ENCODE peak calls at places on chromosomes 5 and 9, in eight cellular contexts. I, Q, T, D, V, G, J and W are unnamed samples.

GRCh38 chr5:121031487-121031886 is 567.4 kb downstream of the PRR16 start:
- DNase-seq in I (no peak), Q (peak; percentile 5), T (no peak), D (no peak), V (no peak), G (no peak), J (no peak), W (no peak)

GRCh38 chr5:144202725-144203124 is 32.1 kb downstream of the KCTD16 start:
- DNase-seq in I (no peak), Q (no peak), T (no peak), D (no peak), V (no peak), G (no peak), J (no peak), W (no peak)

GRCh38 chr5:149338364-149338763 is 6.9 kb upstream of the GRPEL2 start:
- DNase-seq in I (no peak), Q (no peak), T (no peak), D (no peak), V (no peak), G (no peak), J (no peak), W (no peak)

GRCh38 chr5:77630246-77631165 is 8.0 kb downstream of the OTP start:
- DNase-seq in I (no peak), Q (peak; percentile 15), T (peak; percentile 83), D (peak; percentile 86), V (no peak), G (peak; percentile 82), J (peak; percentile 41), W (no peak)

GRCh38 chr9:18911714-18912342 is 121.2 kb downstream of the SAXO1 start:
- DNase-seq in I (no peak), Q (no peak), T (peak; percentile 50), D (peak; percentile 34), V (no peak), G (no peak), J (no peak), W (no peak)

GRCh38 chr5:168457542-168457941 is 28.7 kb upstream of the RARS1 start:
- DNase-seq in I (no peak), Q (no peak), T (no peak), D (no peak), V (no peak), G (no peak), J (no peak), W (no peak)

GRCh38 chr5:101080485-101081240 is 177.6 kb upstream of the ST8SIA4 start:
- DNase-seq in I (no peak), Q (peak; percentile 39), T (no peak), D (no peak), V (peak; percentile 19), G (no peak), J (no peak), W (no peak)

GRCh38 chr9:89427621-89428221 is 70.2 kb downstream of the SEMA4D start:
- DNase-seq in I (no peak), Q (no peak), T (no peak), D (no peak), V (no peak), G (no peak), J (no peak), W (no peak)

GRCh38 chr9:75054373-75055001 is 26.4 kb upstream of the CARNMT1 start:
- DNase-seq in I (no peak), Q (peak; percentile 20), T (no peak), D (no peak), V (peak; percentile 69), G (no peak), J (no peak), W (no peak)

GRCh38 chr5:64532657-64533056 is 26.8 kb downstream of the RGS7BP start:
- DNase-seq in I (no peak), Q (no peak), T (no peak), D (peak; percentile 22), V (no peak), G (no peak), J (no peak), W (no peak)

GRCh38 chr5:172311605-172312004 is 28.0 kb upstream of the UBTD2 start:
- DNase-seq in I (no peak), Q (no peak), T (no peak), D (no peak), V (no peak), G (no peak), J (no peak), W (no peak)
- H3K27ac ChIP-seq in I (no peak overlapping the region), Q (no peak overlapping the region), T (no peak overlapping the region), D (no peak overlapping the region), V (no peak overlapping the region), G (no peak overlapping the region), J (no peak overlapping the region), W (no peak overlapping the region)

GRCh38 chr5:36058776-36059175 is 7.9 kb downstream of the UGT3A2 start:
- DNase-seq in I (no peak), Q (no peak), T (no peak), D (no peak), V (no peak), G (no peak), J (no peak), W (no peak)

GRCh38 chr5:36055984-36056383 is 10.7 kb downstream of the UGT3A2 start:
- DNase-seq in I (no peak), Q (no peak), T (no peak), D (no peak), V (no peak), G (no peak), J (no peak), W (no peak)

GRCh38 chr5:36054646-36055045 is 12.0 kb downstream of the UGT3A2 start:
- DNase-seq in I (no peak), Q (no peak), T (no peak), D (no peak), V (no peak), G (no peak), J (peak; percentile 81), W (no peak)

GRCh38 chr5:36060516-36060885 is 6.2 kb downstream of the UGT3A2 start:
- DNase-seq in I (no peak), Q (no peak), T (peak; percentile 43), D (no peak), V (no peak), G (no peak), J (no peak), W (no peak)

DNA sequence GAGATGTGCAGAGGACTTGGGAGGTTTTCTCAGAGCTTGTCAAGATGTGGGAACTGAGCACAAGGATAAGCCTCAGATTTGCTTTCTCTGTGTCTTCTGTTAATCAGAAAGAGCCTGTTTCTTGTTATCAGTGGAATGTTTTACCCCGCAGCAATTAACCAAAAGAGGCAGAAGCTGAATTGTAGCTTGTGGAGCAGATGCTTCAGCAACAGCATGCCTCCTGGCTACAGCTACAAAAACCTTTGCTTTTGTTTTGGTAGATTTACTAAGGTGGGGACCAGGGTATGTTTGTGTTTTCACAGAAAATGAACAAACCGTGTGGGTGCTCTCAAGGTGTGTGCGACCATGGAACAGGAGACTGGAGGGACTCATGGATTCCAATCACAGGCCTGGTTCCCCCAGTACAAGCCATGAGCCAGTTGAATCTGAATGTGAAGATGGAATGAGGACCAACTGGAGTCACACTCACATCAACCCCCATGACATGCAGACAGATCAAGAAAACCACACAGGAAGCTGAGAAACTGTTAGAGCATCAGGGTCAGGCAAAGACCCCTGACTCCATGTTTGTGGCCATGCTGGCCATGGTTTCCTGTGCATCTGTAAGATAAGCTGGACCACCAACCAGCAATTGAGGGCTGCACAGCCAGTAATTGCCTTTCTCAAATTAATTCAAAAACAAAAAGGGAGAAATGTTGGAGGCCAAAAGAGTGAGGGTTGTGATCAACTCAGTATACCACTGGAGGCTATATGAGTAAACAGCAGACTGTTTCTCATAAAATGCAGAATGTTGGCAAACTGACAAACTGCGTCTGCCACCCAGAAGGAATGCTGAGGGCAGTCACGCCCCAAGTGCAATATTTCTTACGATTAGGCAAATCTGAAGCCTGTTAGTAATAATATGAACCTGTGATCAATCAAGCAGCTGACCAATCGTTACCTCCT is 6.8 kb downstream of the UGT3A2 start:
- DNase-seq in I (no peak), Q (no peak), T (no peak), D (no peak), V (no peak), G (no peak), J (no peak), W (no peak)
- H3K4me3 ChIP-seq in I (no peak overlapping the region), Q (no peak overlapping the region), T (no peak overlapping the region), D (no peak overlapping the region), V (no peak overlapping the region), G (no peak overlapping the region), J (no peak overlapping the region), W (no peak overlapping the region)

DNA sequence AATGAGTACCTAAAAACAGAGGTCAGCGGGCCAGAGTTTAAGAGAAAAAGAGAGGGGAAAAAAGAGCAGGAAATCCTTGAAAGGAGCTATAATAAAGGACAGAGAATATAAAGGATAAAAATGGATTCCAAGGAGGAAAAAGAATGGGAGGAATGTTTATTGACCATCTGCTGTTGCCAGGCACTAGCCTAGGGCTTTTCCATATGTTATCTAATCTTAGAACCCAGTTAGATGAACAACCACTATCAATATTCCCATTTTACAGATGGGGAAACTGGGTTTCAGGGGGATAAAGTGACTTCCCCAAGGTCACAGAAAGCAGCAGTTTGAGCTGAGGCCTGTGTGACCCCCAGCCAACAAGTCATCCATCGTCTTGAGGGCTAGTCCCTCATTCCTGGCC is 232.5 kb downstream of the NR3C1 start:
- DNase-seq in I (no peak), Q (no peak), T (no peak), D (no peak), V (no peak), G (no peak), J (no peak), W (no peak)
- H3K27ac ChIP-seq in I (no peak overlapping the region), Q (no peak overlapping the region), T (no peak overlapping the region), D (no peak overlapping the region), V (no peak overlapping the region), G (no peak overlapping the region), J (no peak overlapping the region), W (no peak overlapping the region)

GRCh38 chr9:35944173-35944572 is 13.8 kb downstream of the OR2S2 start:
- DNase-seq in I (no peak), Q (no peak), T (no peak), D (no peak), V (no peak), G (no peak), J (no peak), W (no peak)

GRCh38 chr9:35942286-35942685 is 15.7 kb downstream of the OR2S2 start:
- DNase-seq in I (no peak), Q (no peak), T (no peak), D (no peak), V (no peak), G (no peak), J (no peak), W (no peak)

GRCh38 chr9:35948451-35948850 is 9.5 kb downstream of the OR2S2 start:
- DNase-seq in I (no peak), Q (no peak), T (no peak), D (no peak), V (peak; percentile 53), G (no peak), J (no peak), W (no peak)

GRCh38 chr9:35948901-35949318 is 9.0 kb downstream of the OR2S2 start:
- DNase-seq in I (no peak), Q (no peak), T (peak; percentile 56), D (no peak), V (peak; percentile 11), G (no peak), J (no peak), W (no peak)

DNA sequence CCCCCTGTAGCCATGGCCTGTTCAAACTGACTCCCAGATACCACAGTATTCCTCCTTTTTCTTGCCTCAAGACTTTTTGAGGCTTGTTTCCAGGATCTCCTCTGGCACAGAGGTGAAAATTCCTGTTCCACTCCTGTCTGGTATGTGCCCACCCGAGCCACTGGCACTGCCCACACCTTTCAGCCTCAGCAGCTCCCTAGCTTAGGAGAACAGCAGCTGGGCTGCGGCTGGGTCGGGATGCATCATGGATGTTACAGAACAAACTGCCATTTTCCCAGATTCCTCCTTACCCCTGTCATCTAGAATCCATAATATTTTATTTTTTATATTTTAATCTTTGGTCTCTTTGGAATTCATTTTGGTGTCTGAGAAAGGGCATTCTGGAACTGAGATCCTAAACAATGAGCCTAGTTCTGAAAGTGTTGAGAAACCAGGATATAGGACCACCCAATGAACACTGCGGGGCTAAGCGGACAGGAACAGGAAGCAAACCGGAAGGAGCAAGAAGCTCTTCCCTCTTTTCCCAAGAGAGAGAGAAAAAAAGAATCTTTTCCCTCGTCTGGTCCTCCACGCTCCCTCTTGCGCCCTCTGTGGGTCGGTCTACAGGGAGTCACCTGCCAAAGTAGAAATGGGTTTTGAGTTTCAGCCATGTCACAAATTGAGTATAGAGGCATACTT is 12.5 kb downstream of the OR2S2 start:
- DNase-seq in I (peak; percentile 63), Q (peak; percentile 78), T (peak; percentile 94), D (peak; percentile 84), V (peak; percentile 93), G (peak; percentile 94), J (peak; percentile 66), W (peak; percentile 60)
- H3K4me3 ChIP-seq in I (no peak overlapping the region), Q (peak overlapping the region; percentile 50), T (no peak overlapping the region), D (peak overlapping the region; percentile 26), V (peak overlapping the region; percentile 11), G (no peak overlapping the region), J (no peak overlapping the region), W (no peak overlapping the region)